ENCODE peak calls at places on chromosomes 11 and 22, in ten cellular contexts. C is psoas muscle, W is GM23338, V is cardiac muscle cell, X is body of pancreas, L is fibroblast of lung, A is HCT116, I is endothelial cell of umbilical vein, K is left ventricle myocardium inferior, O is pancreas. J is an unnamed sample.
A peak's percentile ranks its signal among the peaks of the same experiment; 100 is the strongest.

GRCh38 chr11:132318421-132319157 is 948.2 kb downstream of the NTM start:
- DNase-seq in C (no peak), W (no peak), V (no peak), X (no peak), L (peak; percentile 4), A (no peak), I (no peak), K (no peak), O (no peak), J (no peak)

GRCh38 chr11:102599642-102600261 is 25.4 kb downstream of the MMP20 start:
- DNase-seq in C (no peak), W (no peak), V (no peak), X (peak; percentile 20), L (peak; percentile 90), A (peak; percentile 97), I (peak; percentile 94), K (no peak), O (no peak), J (peak; percentile 81)

GRCh38 chr11:70483077-70483861 is 84.9 kb downstream of the CTTN start:
- DNase-seq in C (no peak), W (peak; percentile 43), V (peak; percentile 50), X (peak; percentile 14), L (peak; percentile 72), A (peak; percentile 60), I (no peak), K (peak; percentile 45), O (no peak), J (no peak)

GRCh38 chr11:120334332-120334731 is 1.9 kb upstream of the ARHGEF12 start:
- DNase-seq in C (no peak), W (no peak), V (no peak), X (no peak), L (no peak), A (no peak), I (no peak), K (no peak), O (no peak), J (no peak)

GRCh38 chr11:69919659-69920499 is 100.7 kb upstream of the FGF3 start:
- DNase-seq in C (no peak), W (no peak), V (no peak), X (no peak), L (no peak), A (no peak), I (no peak), K (no peak), O (peak; percentile 19), J (peak; percentile 45)

GRCh38 chr22:47168900-47169800 is 406.7 kb downstream of the TBC1D22A start:
- DNase-seq in C (peak; percentile 9), W (peak; percentile 53), V (no peak), X (peak; percentile 12), L (no peak), A (no peak), I (peak; percentile 11), K (no peak), O (peak; percentile 48), J (peak; percentile 39)

GRCh38 chr11:120400564-120401364 is 64.6 kb downstream of the ARHGEF12 start:
- DNase-seq in C (no peak), W (no peak), V (no peak), X (peak; percentile 37), L (peak; percentile 99), A (peak; percentile 90), I (peak; percentile 93), K (no peak), O (no peak), J (peak; percentile 33)

GRCh38 chr11:86249307-86250098 is 5.0 kb downstream of the EED start:
- DNase-seq in C (no peak), W (no peak), V (no peak), X (no peak), L (no peak), A (no peak), I (peak; percentile 10), K (no peak), O (no peak), J (no peak)

GRCh38 chr11:76281558-76281906 is 75.2 kb upstream of the WNT11 start:
- DNase-seq in C (no peak), W (no peak), V (no peak), X (no peak), L (no peak), A (no peak), I (no peak), K (no peak), O (no peak), J (no peak)
- H3K4me1 ChIP-seq in C (no peaks in the 10 kb centered on the region), W (peaks cover 19% of the 10 kb centered on the region), V (no peaks in the 10 kb centered on the region), X (no peaks in the 10 kb centered on the region), L (no peaks in the 10 kb centered on the region), A (no peaks in the 10 kb centered on the region), I (no peaks in the 10 kb centered on the region), K (no peaks in the 10 kb centered on the region), O (no peaks in the 10 kb centered on the region), J (peaks cover 18% of the 10 kb centered on the region)

DNA sequence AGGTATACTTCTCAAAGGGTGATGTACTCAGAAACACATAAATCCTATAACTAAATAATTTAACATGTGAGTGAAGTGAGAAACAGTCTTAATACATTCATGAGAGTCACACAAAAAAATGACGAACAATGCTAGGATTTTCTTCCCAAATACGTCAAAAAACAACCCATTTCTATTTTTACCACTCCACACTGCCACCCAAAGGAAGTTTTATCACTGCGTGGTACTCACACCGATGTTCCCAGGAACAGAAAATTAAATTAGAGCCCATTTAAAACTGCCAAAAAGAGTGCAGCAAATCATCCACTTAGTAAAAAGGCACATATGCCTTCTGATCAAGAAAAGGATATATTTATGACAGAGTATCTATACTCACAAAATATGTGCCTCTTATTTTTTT is 710.9 kb upstream of the FAT3 start:
- DNase-seq in C (no peak), W (peak; percentile 25), V (no peak), X (no peak), L (peak; percentile 17), A (no peak), I (no peak), K (no peak), O (no peak), J (no peak)
- TF ChIP-seq CTCF in C (no peak), W (peak; percentile 61), V (no peak), X (no peak), L (no peak), A (no peak), I (no peak), K (peak; percentile 23), O (peak; percentile 5), J (peak; percentile 34)

GRCh38 chr11:130340671-130341319 is 26.1 kb upstream of the ZBTB44 start:
- DNase-seq in C (no peak), W (no peak), V (no peak), X (no peak), L (no peak), A (no peak), I (no peak), K (no peak), O (no peak), J (no peak)

GRCh38 chr11:130338667-130339066 is 23.9 kb upstream of the ZBTB44 start:
- DNase-seq in C (no peak), W (no peak), V (no peak), X (no peak), L (no peak), A (no peak), I (no peak), K (no peak), O (no peak), J (no peak)

DNA sequence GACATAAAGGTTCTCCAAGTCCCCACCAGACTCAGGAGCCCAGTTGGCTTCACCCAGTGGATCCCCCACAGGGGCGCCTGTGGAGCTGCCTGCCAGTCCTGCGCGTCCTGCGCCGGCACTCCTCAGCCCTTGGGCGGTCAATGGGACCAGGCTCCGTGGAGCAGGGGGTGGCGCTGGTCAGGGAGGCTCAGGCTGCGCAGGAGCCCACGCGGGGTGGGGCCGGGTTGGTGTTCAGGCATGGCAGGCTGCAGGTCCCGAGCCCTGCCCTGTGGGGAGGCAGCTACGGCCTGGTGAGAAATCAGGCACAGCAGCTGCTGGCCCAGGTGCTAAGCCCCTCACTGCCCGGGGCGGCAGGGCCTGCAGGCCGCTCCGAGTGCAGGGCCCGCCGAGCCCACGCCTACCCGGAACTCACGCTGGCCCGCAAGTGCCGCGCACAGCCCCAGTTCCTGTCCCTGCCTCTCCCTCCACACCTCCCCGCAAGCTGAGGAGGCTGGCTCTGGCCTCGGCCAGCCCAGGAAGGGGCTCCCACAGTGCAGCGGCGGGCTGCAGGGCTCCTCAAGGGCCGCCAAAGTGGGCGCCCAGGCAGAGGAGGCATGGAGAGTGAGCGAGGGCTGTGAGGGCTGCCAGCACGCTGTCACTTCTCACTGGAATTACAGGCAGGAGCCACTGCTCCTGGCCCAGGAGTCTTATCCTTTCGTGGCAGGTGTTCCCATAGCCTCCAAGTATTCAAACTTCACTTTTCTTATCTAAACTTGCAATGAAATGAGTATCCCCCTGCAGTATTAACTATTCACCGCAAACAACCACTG is 22.8 kb upstream of the ZBTB44 start:
- DNase-seq in C (no peak), W (no peak), V (no peak), X (no peak), L (no peak), A (no peak), I (no peak), K (no peak), O (peak; percentile 54), J (no peak)
- H3K4me3 ChIP-seq in C (no peak overlapping the region), W (no peak overlapping the region), V (no peak overlapping the region), X (no peak overlapping the region), L (no peak overlapping the region), A (no peak overlapping the region), I (no peak overlapping the region), K (no peak overlapping the region), O (no peak overlapping the region), J (no peak overlapping the region)

DNA sequence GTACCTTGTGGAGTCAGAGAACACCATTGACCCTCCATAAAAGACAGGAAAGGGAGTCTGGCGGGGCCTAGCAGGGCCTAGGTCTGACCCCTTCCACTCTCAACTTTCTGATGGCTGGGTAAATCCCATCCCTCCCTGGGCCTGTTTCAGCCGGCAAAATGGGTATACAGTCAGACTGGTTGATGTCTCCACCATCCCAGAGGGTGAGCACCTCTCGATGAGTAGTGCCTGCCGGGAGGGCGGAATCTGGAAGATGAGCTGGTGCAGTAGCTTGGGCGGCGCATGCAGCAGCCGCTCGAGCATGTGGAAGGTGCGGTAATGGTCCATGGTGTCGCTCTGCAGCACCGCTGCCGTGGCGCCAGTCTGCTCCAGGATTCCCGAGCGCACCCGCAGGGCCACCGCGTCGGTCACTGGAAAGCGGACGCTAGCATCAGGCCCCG is 528 bp downstream of the FIBP start:
- DNase-seq in C (no peak), W (no peak), V (no peak), X (no peak), L (no peak), A (no peak), I (no peak), K (no peak), O (no peak), J (no peak)
- H3K4me1 ChIP-seq in C (peaks cover 26% of the 10 kb centered on the region), W (peaks cover 29% of the 10 kb centered on the region), V (peaks cover 19% of the 10 kb centered on the region), X (peaks cover 51% of the 10 kb centered on the region), L (peaks cover 15% of the 10 kb centered on the region), A (peaks cover 18% of the 10 kb centered on the region), I (peaks cover 38% of the 10 kb centered on the region), K (peaks cover 72% of the 10 kb centered on the region), O (peaks cover 7% of the 10 kb centered on the region), J (peaks cover 31% of the 10 kb centered on the region)

J was measured in Caco-2.